ENCODE peak calls at places on chromosomes 4 and X, in nine cellular contexts. V, T, W, K, X, E, Q, M and O are unnamed samples. For H3K27me3 and H3K4me1, the result is how much of the 10 kb centered on the place peaks cover.

GRCh38 chr4:54954656-54955388 is 170.6 kb downstream of the KDR start:
- DNase-seq in V (no peak), K (no peak), E (no peak), X (no peak), T (peak), Q (no peak), M (no peak), W (no peak), O (no peak)

GRCh38 chr4:55184600-55185523 is 59.5 kb upstream of the KDR start:
- DNase-seq in M (no peak), W (peak), E (no peak), V (no peak), K (peak), Q (no peak), T (peak), X (peak), O (peak)

GRCh38 chr4:150510176-150510875 is 71.6 kb upstream of the MAB21L2 start:
- DNase-seq in Q (no peak), K (peak), V (no peak), E (no peak), X (no peak), M (no peak), W (no peak), T (peak), O (no peak)

GRCh38 chr4:98319021-98319420 is 57.8 kb downstream of the RAP1GDS1 start:
- DNase-seq in M (no peak), V (no peak), E (no peak), K (no peak), W (no peak), Q (no peak), X (no peak), T (no peak), O (no peak)

GRCh38 chrX:47502591-47503222 is 19.7 kb upstream of the ZNF41 start:
- DNase-seq in K (peak), V (no peak), T (peak), W (no peak), M (no peak), E (no peak), X (no peak), Q (no peak), O (no peak)

GRCh38 chrX:153917814-153918213 is 8.2 kb downstream of the ARHGAP4 start:
- DNase-seq in V (no peak), Q (no peak), T (no peak), M (no peak), E (no peak), K (no peak), W (no peak), X (no peak), O (no peak)

GRCh38 chrX:118675336-118675965 is 52.0 kb upstream of the IL13RA1 start:
- DNase-seq in K (no peak), E (no peak), T (no peak), V (no peak), W (no peak), M (no peak), X (no peak), Q (no peak), O (no peak)

GRCh38 chr4:164529486-164529885 is 224.4 kb upstream of the SMIM31 start:
- DNase-seq in T (no peak), M (no peak), W (no peak), V (no peak), Q (no peak), X (no peak), K (no peak), E (no peak), O (no peak)

GRCh38 chr4:104901438-104901837 is 245.2 kb upstream of the TET2 start:
- DNase-seq in W (peak), Q (no peak), T (peak), E (no peak), X (no peak), K (peak), V (no peak), M (no peak), O (peak)

GRCh38 chr4:164648151-164648848 is 105.6 kb upstream of the SMIM31 start:
- DNase-seq in E (no peak), W (no peak), X (no peak), Q (no peak), K (peak), T (no peak), M (no peak), V (no peak), O (no peak)

GRCh38 chrX:71166461-71166860 is 21.8 kb downstream of the NLGN3 start:
- DNase-seq in K (no peak), E (no peak), Q (no peak), X (no peak), W (no peak), T (no peak), V (no peak), M (no peak), O (no peak)

GRCh38 chr4:159014896-159015295 is 88.0 kb upstream of the RAPGEF2 start:
- DNase-seq in K (no peak), Q (no peak), W (no peak), X (no peak), E (no peak), T (no peak), M (no peak), V (no peak), O (no peak)

GRCh38 chr4:8912089-8912455 is 40.4 kb upstream of the HMX1 start:
- DNase-seq in M (no peak), X (peak), W (no peak), Q (no peak), K (no peak), E (no peak), V (peak), T (no peak), O (no peak)

GRCh38 chr4:82818974-82819662 is 20.5 kb upstream of the SCD5 start:
- DNase-seq in T (no peak), W (no peak), V (no peak), M (no peak), K (no peak), X (no peak), E (no peak), Q (no peak), O (no peak)

GRCh38 chr4:87961993-87962791 is 13.3 kb upstream of the SPP1 start:
- DNase-seq in X (no peak), V (no peak), W (peak), T (peak), K (peak), Q (no peak), E (no peak), M (no peak), O (no peak)

GRCh38 chrX:11138498-11139390 is 27.6 kb downstream of the HCCS start:
- DNase-seq in K (no peak), M (no peak), V (no peak), X (no peak), T (no peak), Q (no peak), E (no peak), W (no peak), O (no peak)

GRCh38 chrX:1323315-1323714 is 13.3 kb upstream of the IL3RA start:
- DNase-seq in E (peak), W (peak), X (peak), V (peak), M (no peak), K (no peak), T (no peak), Q (no peak), O (no peak)

GRCh38 chrX:1336331-1337143 is at the start of gene IL3RA:
- DNase-seq in X (no peak), V (peak), T (peak), W (no peak), Q (peak), M (peak), K (no peak), E (no peak), O (no peak)

GRCh38 chr4:128573781-128574508 is 235.6 kb upstream of the JADE1 start:
- DNase-seq in K (peak), W (peak), T (peak), M (no peak), X (no peak), Q (no peak), E (no peak), V (no peak), O (no peak)

GRCh38 chr4:137961051-137961438 is 281.1 kb downstream of the SLC7A11 start:
- DNase-seq in T (peak), Q (no peak), X (no peak), K (no peak), M (no peak), V (peak), W (no peak), E (no peak), O (peak)

GRCh38 chrX:39907964-39908616 is 189.7 kb downstream of the BCOR start:
- DNase-seq in T (peak), M (peak), X (peak), K (peak), Q (peak), W (peak), E (no peak), V (peak), O (peak)

GRCh38 chrX:39871648-39872047 is 226.1 kb downstream of the BCOR start:
- DNase-seq in K (no peak), W (no peak), X (no peak), E (no peak), M (no peak), T (no peak), V (no peak), Q (no peak), O (no peak)

GRCh38 chrX:47143894-47144625 is 442 bp downstream of the NDUFB11 start:
- DNase-seq in X (no peak), Q (peak), V (peak), E (no peak), M (peak), W (no peak), K (no peak), T (peak), O (peak)

GRCh38 chr4:126766266-126766665 is 866.5 kb upstream of the INTU start:
- DNase-seq in T (peak), W (no peak), V (no peak), E (no peak), K (no peak), M (no peak), Q (no peak), X (no peak), O (no peak)

GRCh38 chrX:12013220-12013619 is 125.1 kb upstream of the FRMPD4 start:
- DNase-seq in X (no peak), K (peak), V (no peak), W (no peak), M (no peak), E (no peak), Q (no peak), T (peak), O (no peak)

GRCh38 chr4:54217642-54218486 is 11.2 kb upstream of the PDGFRA start:
- DNase-seq in K (peak), Q (peak), T (peak), X (peak), W (peak), E (peak), M (peak), V (peak), O (peak)

GRCh38 chr4:30875659-30876269 is 155.6 kb downstream of the PCDH7 start:
- DNase-seq in V (no peak), K (peak), Q (no peak), W (no peak), E (no peak), M (no peak), T (no peak), X (no peak), O (no peak)

GRCh38 chr4:106287353-106287969 is 28.5 kb downstream of the TBCK start:
- DNase-seq in M (no peak), V (no peak), Q (no peak), X (no peak), W (peak), T (peak), E (no peak), K (peak), O (no peak)

GRCh38 chr4:148092316-148093014 is 349.7 kb downstream of the NR3C2 start:
- DNase-seq in T (no peak), E (no peak), V (no peak), W (no peak), X (no peak), K (peak), M (no peak), Q (no peak), O (no peak)

GRCh38 chrX:20988804-20989203 is 385.4 kb upstream of the CNKSR2 start:
- DNase-seq in V (no peak), Q (no peak), X (no peak), K (no peak), W (no peak), T (no peak), E (no peak), M (no peak), O (no peak)

GRCh38 chr4:36310237-36310636 is 28.8 kb downstream of the DTHD1 start:
- DNase-seq in T (no peak), E (no peak), V (no peak), M (no peak), Q (no peak), K (no peak), X (no peak), W (no peak), O (no peak)

GRCh38 chrX:120839506-120839905 is 36.2 kb downstream of the CT47B1 start:
- DNase-seq in W (no peak), M (no peak), K (peak), T (peak), E (no peak), Q (no peak), V (no peak), X (no peak), O (no peak)

GRCh38 chr4:25826074-25826752 is 36.6 kb downstream of the SEL1L3 start:
- DNase-seq in T (no peak), M (no peak), V (no peak), E (no peak), X (no peak), Q (no peak), W (no peak), K (no peak), O (no peak)

GRCh38 chr4:25823632-25824031 is 39.2 kb downstream of the SEL1L3 start:
- DNase-seq in K (no peak), E (no peak), W (no peak), X (no peak), V (no peak), M (no peak), Q (no peak), T (no peak), O (no peak)

GRCh38 chr4:25821267-25821666 is 41.5 kb downstream of the SEL1L3 start:
- DNase-seq in M (no peak), W (no peak), X (no peak), V (no peak), Q (no peak), E (no peak), T (no peak), K (no peak), O (no peak)

GRCh38 chr4:25818293-25819240 is 44.2 kb downstream of the SEL1L3 start:
- DNase-seq in E (no peak), Q (no peak), X (no peak), K (peak), T (peak), W (no peak), M (no peak), V (no peak), O (no peak)

DNA sequence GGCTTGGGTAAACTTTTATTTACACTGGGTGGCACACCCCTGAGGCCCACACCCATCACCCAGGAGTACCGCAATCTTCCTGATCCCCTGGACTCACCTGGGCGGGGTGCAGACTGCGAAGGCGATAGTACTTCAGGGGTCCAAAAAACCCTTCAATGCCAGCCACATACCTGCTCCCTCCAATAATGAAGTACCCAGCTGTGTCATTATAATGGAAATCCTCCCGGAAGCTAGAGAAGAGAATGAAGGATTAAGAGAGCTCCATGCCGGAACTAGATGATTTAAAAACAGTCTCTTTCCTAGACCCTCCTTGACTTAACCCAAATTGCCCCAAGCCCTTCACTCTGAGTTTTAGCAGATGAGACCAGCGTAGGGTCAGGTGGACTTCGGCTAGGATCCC is 40.9 kb downstream of the SEL1L3 start:
- DNase-seq in V (no peak), X (no peak), T (no peak), M (no peak), Q (no peak), W (no peak), E (no peak), K (no peak), O (no peak)
- H3K27me3 ChIP-seq in V (under half), X (under half), T (under half), M (under half), Q (under half), W (under half), E (under half), K (under half), O (under half)

GRCh38 chr4:7818676-7819041 is 121.0 kb downstream of the AFAP1 start:
- DNase-seq in W (no peak), X (no peak), T (no peak), K (peak), V (no peak), Q (no peak), M (no peak), E (no peak), O (no peak)
- H3K4me1 ChIP-seq in W (under half), X (half or more), T (under half), K (under half), V (under half), Q (under half), M (under half), E (under half), O (under half)

DNA sequence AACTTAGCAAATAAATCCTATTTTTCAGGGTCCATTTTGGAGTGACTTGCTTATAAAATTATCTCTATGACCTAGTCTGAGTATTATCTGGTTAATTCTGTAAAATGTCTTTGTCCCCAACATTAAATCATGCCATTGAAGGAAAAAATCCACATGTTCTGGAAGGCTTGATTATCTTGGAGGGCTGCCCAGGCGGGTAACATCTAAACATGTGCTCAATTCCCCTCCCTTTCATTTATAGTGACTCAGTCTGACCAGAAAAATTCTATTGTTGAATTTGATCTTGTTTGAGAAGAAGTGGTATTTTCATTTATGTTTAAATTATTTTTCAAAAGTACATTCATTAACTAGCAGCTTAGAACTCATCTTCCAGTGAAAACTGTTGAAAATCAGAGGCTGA is 55.4 kb upstream of the SLC10A7 start:
- DNase-seq in W (no peak), T (peak), E (no peak), X (no peak), Q (no peak), M (no peak), K (peak), V (no peak), O (no peak)
- H3K4me3 ChIP-seq in W (no peak), T (no peak), E (no peak), X (no peak), Q (no peak), M (no peak), K (no peak), V (no peak), O (no peak)

GRCh38 chr4:2044542-2045517 is 14.3 kb upstream of the NAT8L start:
- DNase-seq in K (no peak), X (no peak), W (no peak), Q (no peak), T (no peak), M (no peak), V (no peak), E (no peak), O (no peak)
- H3K27me3 ChIP-seq in K (under half), X (under half), W (under half), Q (under half), T (under half), M (under half), V (under half), E (under half), O (under half)

GRCh38 chr4:41158756-41159155 is 55.6 kb downstream of the APBB2 start:
- DNase-seq in Q (no peak), W (no peak), X (no peak), T (no peak), E (no peak), K (no peak), M (no peak), V (no peak), O (no peak)

GRCh38 chr4:41160010-41160789 is 54.1 kb downstream of the APBB2 start:
- DNase-seq in K (peak), E (no peak), T (peak), V (no peak), Q (no peak), W (peak), X (no peak), M (no peak), O (no peak)

GRCh38 chr4:41157009-41157408 is 57.3 kb downstream of the APBB2 start:
- DNase-seq in V (no peak), Q (no peak), W (no peak), X (no peak), E (no peak), T (no peak), M (no peak), K (no peak), O (no peak)

GRCh38 chr4:41156574-41156973 is 57.8 kb downstream of the APBB2 start:
- DNase-seq in V (no peak), W (no peak), K (peak), X (no peak), M (no peak), Q (no peak), E (no peak), T (peak), O (no peak)

DNA sequence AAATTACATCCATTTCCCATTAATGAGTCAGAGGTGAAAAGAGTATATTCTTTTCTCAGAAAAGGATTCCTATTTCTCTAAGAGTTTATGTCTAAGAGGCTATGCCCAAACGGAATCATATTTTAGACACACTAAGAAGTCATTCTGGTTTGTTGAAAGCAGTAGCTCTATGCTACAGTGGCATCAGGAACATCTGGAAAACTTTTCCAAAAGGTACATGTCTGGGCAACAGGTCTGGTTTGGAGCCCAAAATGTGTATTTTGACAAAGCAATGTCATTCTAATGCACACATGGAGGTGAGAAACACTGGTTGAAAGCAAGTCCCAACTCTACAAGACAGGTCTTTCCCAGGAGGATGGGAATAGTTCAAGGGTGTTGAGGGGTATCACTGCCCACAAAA is 56.1 kb downstream of the APBB2 start:
- DNase-seq in W (no peak), Q (no peak), M (no peak), X (no peak), V (no peak), E (no peak), K (no peak), T (no peak), O (no peak)
- H3K4me1 ChIP-seq in W (under half), Q (under half), M (under half), X (under half), V (under half), E (under half), K (under half), T (under half), O (under half)

GRCh38 chr4:153728151-153728550 is 31.7 kb downstream of the RNF175 start:
- DNase-seq in Q (no peak), X (no peak), M (no peak), E (no peak), W (no peak), K (no peak), V (no peak), T (no peak), O (no peak)
- H3K4me3 ChIP-seq in Q (no peak), X (no peak), M (no peak), E (no peak), W (no peak), K (no peak), V (no peak), T (no peak), O (no peak)

GRCh38 chr4:13546855-13547562 is 2.7 kb upstream of the NKX3-2 start:
- DNase-seq in K (no peak), T (no peak), W (no peak), M (no peak), X (no peak), E (no peak), Q (no peak), V (no peak), O (no peak)

GRCh38 chr4:13546374-13546854 is 2.1 kb upstream of the NKX3-2 start:
- DNase-seq in W (no peak), Q (no peak), M (no peak), E (no peak), V (no peak), T (no peak), X (no peak), K (no peak), O (no peak)

GRCh38 chr4:13543648-13544555 is at the start of gene NKX3-2:
- DNase-seq in Q (no peak), T (peak), M (no peak), X (no peak), K (peak), W (no peak), E (no peak), V (no peak), O (no peak)

GRCh38 chr4:13544556-13545393 is 467 bp upstream of the NKX3-2 start:
- DNase-seq in K (peak), M (no peak), E (no peak), Q (no peak), X (peak), W (peak), T (peak), V (no peak), O (peak)

GRCh38 chr4:13545394-13545808 is 1.1 kb upstream of the NKX3-2 start:
- DNase-seq in K (no peak), X (no peak), V (no peak), M (no peak), E (no peak), W (no peak), T (no peak), Q (no peak), O (no peak)
- H3K27me3 ChIP-seq in K (half or more), X (under half), V (under half), M (half or more), E (under half), W (under half), T (half or more), Q (half or more), O (under half)

GRCh38 chr4:131093303-131093702 is 1997.4 kb downstream of the C4orf33 start:
- DNase-seq in M (no peak), W (peak), K (no peak), V (no peak), T (no peak), X (no peak), Q (no peak), E (no peak), O (no peak)
- H3K4me1 ChIP-seq in M (under half), W (under half), K (under half), V (under half), T (under half), X (under half), Q (under half), E (under half), O (under half)